ENCODE peak calls at places on chromosomes 2 and 18, in nine cellular contexts. M, H, J, I, R, N, B, O and K are unnamed samples. For H3K9me3, the result is how much of the 10 kb centered on the place peaks cover.

GRCh38 chr2:75076088-75076487 is 117.6 kb downstream of the POLE4 start:
- DNase-seq in M (no peak), H (no peak), J (no peak), I (no peak), R (no peak), N (no peak), B (no peak), O (no peak), K (no peak)

GRCh38 chr18:11951390-11951851 is 29.9 kb upstream of the IMPA2 start:
- DNase-seq in M (peak), H (peak), J (no peak), I (no peak), R (no peak), N (no peak), B (no peak), O (no peak), K (no peak)

GRCh38 chr18:3603460-3604259 is 153.7 kb downstream of the TGIF1 start:
- DNase-seq in M (peak), H (peak), J (no peak), I (no peak), R (peak), N (peak), B (peak), O (no peak), K (no peak)

GRCh38 chr2:169711751-169712509 is 17.7 kb downstream of the PHOSPHO2 start:
- DNase-seq in M (peak), H (no peak), J (no peak), I (no peak), R (no peak), N (no peak), B (peak), O (no peak), K (no peak)

GRCh38 chr2:64383881-64384280 is 70.1 kb upstream of the LGALSL start:
- DNase-seq in M (no peak), H (no peak), J (no peak), I (no peak), R (no peak), N (no peak), B (no peak), O (no peak), K (no peak)

GRCh38 chr2:203706403-203706802 is at the start of gene CD28:
- DNase-seq in M (no peak), H (no peak), J (no peak), I (no peak), R (no peak), N (peak), B (peak), O (peak), K (peak)

GRCh38 chr2:120383631-120384477 is 37.9 kb downstream of the INHBB start:
- DNase-seq in M (no peak), H (no peak), J (peak), I (peak), R (no peak), N (no peak), B (no peak), O (no peak), K (no peak)

GRCh38 chr2:44707945-44708645 is 233.4 kb upstream of the SIX3 start:
- DNase-seq in M (no peak), H (no peak), J (no peak), I (no peak), R (no peak), N (no peak), B (peak), O (no peak), K (no peak)

GRCh38 chr2:175373001-175373727 is 191.7 kb upstream of the ATP5MC3 start:
- DNase-seq in M (no peak), H (no peak), J (no peak), I (no peak), R (no peak), N (no peak), B (no peak), O (no peak), K (no peak)

GRCh38 chr2:203352604-203353255 is 24.5 kb downstream of the ABI2 start:
- DNase-seq in M (no peak), H (peak), J (no peak), I (no peak), R (no peak), N (no peak), B (no peak), O (no peak), K (no peak)

GRCh38 chr18:27887711-27888495 is 289.0 kb downstream of the CDH2 start:
- DNase-seq in M (no peak), H (no peak), J (no peak), I (no peak), R (no peak), N (no peak), B (no peak), O (no peak), K (no peak)

GRCh38 chr2:148048475-148049221 is 27.8 kb downstream of the MBD5 start:
- DNase-seq in M (no peak), H (no peak), J (no peak), I (no peak), R (no peak), N (no peak), B (no peak), O (no peak), K (no peak)

GRCh38 chr2:55102056-55102812 is 52.0 kb upstream of the RTN4 start:
- DNase-seq in M (no peak), H (no peak), J (no peak), I (no peak), R (no peak), N (no peak), B (no peak), O (no peak), K (no peak)

GRCh38 chr2:35871672-35872071 is 483.9 kb upstream of the CRIM1 start:
- DNase-seq in M (no peak), H (no peak), J (no peak), I (no peak), R (no peak), N (no peak), B (no peak), O (no peak), K (no peak)

DNA sequence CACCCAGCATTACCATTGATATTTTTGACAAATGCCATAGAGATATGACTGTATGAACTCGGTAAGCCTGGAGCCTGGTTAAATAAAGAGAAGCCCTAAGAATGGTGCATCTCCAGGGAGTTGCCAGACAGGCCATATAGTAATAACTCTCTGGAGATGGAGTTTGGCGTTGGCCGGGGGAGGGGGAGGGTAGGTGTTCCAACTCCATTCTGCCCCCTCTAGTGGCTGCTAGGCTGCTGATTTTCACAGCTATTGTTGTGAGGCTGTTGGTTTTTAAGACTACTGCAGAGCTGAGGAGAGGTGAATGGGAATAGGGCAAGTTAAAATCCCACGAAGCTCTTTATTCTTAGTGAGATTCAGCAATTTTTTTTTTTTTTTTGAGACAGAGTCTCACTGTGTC is 99.9 kb downstream of the GALNT14 start:
- DNase-seq in M (no peak), H (no peak), J (no peak), I (no peak), R (no peak), N (no peak), B (no peak), O (no peak), K (no peak)
- H3K9me3 ChIP-seq in M (under half), H (under half), J (under half), I (under half), R (under half), N (under half), B (under half), O (under half), K (under half)

DNA sequence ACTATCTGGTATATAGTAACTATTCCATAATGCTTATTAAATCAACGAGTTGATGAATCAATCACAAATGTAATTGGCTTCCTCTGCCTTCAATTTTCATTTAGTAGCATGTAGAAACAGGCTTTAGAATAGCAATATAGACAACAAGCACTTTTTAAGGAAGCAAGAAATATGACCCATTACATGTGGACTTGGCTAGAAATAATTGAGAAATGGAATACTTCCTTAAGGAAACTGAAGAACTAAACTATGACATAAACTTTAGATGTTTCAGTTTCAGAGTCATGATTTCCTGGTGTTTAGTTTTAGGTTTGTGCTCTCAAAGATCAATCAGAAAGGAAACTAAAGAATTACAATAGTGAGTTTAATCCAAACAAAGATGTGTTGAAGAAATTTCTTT is 443.8 kb downstream of the MBD2 start:
- DNase-seq in M (no peak), H (no peak), J (no peak), I (no peak), R (no peak), N (no peak), B (no peak), O (no peak), K (no peak)
- H3K9me3 ChIP-seq in M (under half), H (under half), J (under half), I (under half), R (under half), N (under half), B (under half), O (under half), K (under half)

GRCh38 chr2:172510083-172510482 is 45.8 kb upstream of the PDK1 start:
- DNase-seq in M (no peak), H (no peak), J (no peak), I (no peak), R (no peak), N (no peak), B (no peak), O (no peak), K (no peak)

GRCh38 chr2:172510582-172510981 is 45.3 kb upstream of the PDK1 start:
- DNase-seq in M (no peak), H (no peak), J (no peak), I (no peak), R (no peak), N (no peak), B (no peak), O (no peak), K (no peak)

GRCh38 chr2:172513524-172513900 is 42.4 kb upstream of the PDK1 start:
- DNase-seq in M (no peak), H (no peak), J (no peak), I (no peak), R (no peak), N (no peak), B (no peak), O (no peak), K (no peak)

GRCh38 chr2:172513935-172514586 is 41.8 kb upstream of the PDK1 start:
- DNase-seq in M (no peak), H (no peak), J (no peak), I (no peak), R (no peak), N (peak), B (no peak), O (no peak), K (no peak)

DNA sequence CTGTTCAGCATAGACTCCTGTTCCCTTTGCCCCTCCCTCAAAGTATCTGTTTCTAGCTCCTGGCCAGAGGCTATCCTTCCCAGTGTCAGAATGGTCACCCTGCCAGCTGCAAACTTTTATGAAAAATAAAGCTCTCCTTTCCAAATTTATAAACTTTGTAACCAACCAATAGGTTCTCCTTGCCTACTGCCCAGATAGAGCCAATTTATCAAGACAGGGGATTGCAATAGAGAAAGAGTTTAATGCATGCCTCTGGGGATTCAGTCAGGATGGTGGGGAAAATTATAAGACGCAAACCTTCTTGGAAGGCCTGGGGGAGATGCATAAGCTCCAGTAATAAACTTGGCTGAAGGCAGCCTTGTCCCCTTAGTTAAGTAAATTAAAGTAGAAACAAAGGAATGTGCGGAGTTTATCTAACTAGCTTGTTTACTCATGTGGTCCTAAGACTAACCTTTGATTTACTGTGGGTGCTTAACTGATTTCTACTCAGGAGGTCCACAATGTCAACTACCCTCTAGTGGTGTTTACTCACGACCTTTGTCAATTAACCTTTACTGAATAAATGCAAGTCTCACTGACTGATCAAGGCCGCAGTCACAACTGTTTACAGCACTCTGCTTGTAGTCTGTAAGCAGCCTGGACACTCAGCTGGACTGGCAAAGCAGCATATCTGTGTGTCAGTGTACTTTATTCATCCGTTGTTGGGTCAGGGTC is 42.9 kb upstream of the PDK1 start:
- DNase-seq in M (no peak), H (no peak), J (no peak), I (no peak), R (no peak), N (no peak), B (no peak), O (no peak), K (no peak)
- H3K9me3 ChIP-seq in M (under half), H (under half), J (under half), I (under half), R (under half), N (under half), B (under half), O (under half), K (under half)

DNA sequence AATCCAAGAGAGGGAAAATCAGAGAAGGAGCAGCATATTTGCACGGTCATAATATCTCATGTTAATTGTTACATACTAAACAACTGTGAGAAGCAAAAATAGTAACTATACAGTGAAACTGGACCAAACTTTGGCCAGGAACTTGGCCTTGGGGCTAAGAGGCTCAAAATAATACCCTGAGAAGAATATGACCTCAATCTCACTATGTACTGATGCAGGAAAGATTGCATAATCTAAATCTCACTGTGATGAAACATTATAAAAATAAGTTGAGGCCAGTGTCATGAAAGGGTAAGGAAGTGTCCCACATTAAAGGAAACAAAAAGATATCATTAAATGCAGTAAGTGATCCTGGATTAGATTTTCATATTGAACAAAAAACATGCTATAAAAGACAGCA is 36.5 kb downstream of the ZRANB3 start:
- DNase-seq in M (no peak), H (no peak), J (no peak), I (no peak), R (no peak), N (no peak), B (no peak), O (no peak), K (no peak)
- H3K9me3 ChIP-seq in M (under half), H (under half), J (under half), I (under half), R (under half), N (under half), B (under half), O (under half), K (under half)

DNA sequence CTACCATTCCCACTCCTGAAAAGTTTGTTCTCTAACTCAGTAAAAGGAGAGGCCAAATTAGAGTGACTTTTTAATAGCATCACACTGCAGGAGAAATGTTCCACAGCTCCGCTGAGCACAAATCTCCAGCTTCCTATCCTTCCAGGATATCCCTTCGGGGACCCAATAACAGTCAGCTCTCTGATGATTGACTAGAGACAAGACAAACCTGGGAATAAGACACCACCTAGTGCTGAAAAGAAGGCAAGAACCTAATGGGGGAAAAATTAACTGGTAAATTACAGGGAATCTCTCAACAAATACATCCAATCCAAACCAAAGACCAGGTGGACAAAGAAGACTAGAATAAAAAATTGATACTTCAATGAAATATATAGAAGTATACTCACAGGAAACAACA is 977.1 kb upstream of the SOX11 start:
- DNase-seq in M (no peak), H (no peak), J (no peak), I (no peak), R (no peak), N (no peak), B (peak), O (no peak), K (no peak)
- H3K9me3 ChIP-seq in M (under half), H (under half), J (half or more), I (under half), R (under half), N (under half), B (under half), O (under half), K (under half)